ENCODE peak calls at places on chromosomes 4 and X, in four cellular contexts. One of them, this sample, is unnamed.

GRCh38 chr4:44662623-44663006 is 11.2 kb upstream of the YIPF7 start:
- DNase-seq in HepG2: no peak
- DNase-seq in GM12878: no peak
- DNase-seq in K562: no peak
- DNase-seq in this sample: no peak

GRCh38 chr4:121256887-121257426 is 92.8 kb upstream of the TNIP3 start:
- DNase-seq in GM12878: no peak
- DNase-seq in HepG2: no peak
- DNase-seq in K562: no peak
- DNase-seq in this sample: no peak

GRCh38 chrX:151458824-151459223 is 61.8 kb downstream of the VMA21 start:
- DNase-seq in GM12878: no peak
- DNase-seq in HepG2: peak; percentile 2
- DNase-seq in K562: no peak
- DNase-seq in this sample: no peak

GRCh38 chr4:158122501-158122900 is 50.3 kb downstream of the GASK1B start:
- DNase-seq in HepG2: no peak
- DNase-seq in K562: no peak
- DNase-seq in GM12878: no peak
- DNase-seq in this sample: no peak

GRCh38 chr4:141127884-141128283 is 5.4 kb downstream of the RNF150 start:
- DNase-seq in HepG2: no peak
- DNase-seq in GM12878: no peak
- DNase-seq in K562: no peak
- DNase-seq in this sample: no peak

GRCh38 chr4:175035907-175036306 is 117.7 kb downstream of the ADAM29 start:
- DNase-seq in HepG2: no peak
- DNase-seq in GM12878: peak; percentile 5
- DNase-seq in K562: no peak
- DNase-seq in this sample: no peak

GRCh38 chr4:16227462-16227868 is 1.2 kb upstream of the TAPT1 start:
- DNase-seq in HepG2: peak; percentile 32
- DNase-seq in K562: no peak
- DNase-seq in GM12878: no peak
- DNase-seq in this sample: no peak

GRCh38 chr4:125520258-125520990 is 205.7 kb downstream of the FAT4 start:
- DNase-seq in GM12878: no peak
- DNase-seq in HepG2: no peak
- DNase-seq in K562: no peak
- DNase-seq in this sample: no peak

GRCh38 chrX:16770970-16771482 is 15.2 kb upstream of the TXLNG start:
- DNase-seq in GM12878: no peak
- DNase-seq in HepG2: no peak
- DNase-seq in K562: no peak
- DNase-seq in this sample: no peak

GRCh38 chr4:72602396-72602795 is 33.4 kb upstream of the ADAMTS3 start:
- DNase-seq in K562: no peak
- DNase-seq in HepG2: no peak
- DNase-seq in GM12878: no peak
- DNase-seq in this sample: no peak

GRCh38 chrX:91434351-91435168 is at the start of gene PABPC5:
- DNase-seq in GM12878: no peak
- DNase-seq in K562: no peak
- DNase-seq in HepG2: no peak
- DNase-seq in this sample: peak; percentile 80

GRCh38 chr4:140568507-140569306 is at the start of gene UCP1:
- DNase-seq in HepG2: peak; percentile 4
- DNase-seq in GM12878: no peak
- DNase-seq in K562: no peak
- DNase-seq in this sample: peak; percentile 73

GRCh38 chr4:144820115-144820514 is 174.2 kb downstream of the HHIP start:
- DNase-seq in K562: no peak
- DNase-seq in HepG2: no peak
- DNase-seq in GM12878: no peak
- DNase-seq in this sample: no peak

GRCh38 chr4:99642725-99643489 is 14.7 kb downstream of the C4orf54 start:
- DNase-seq in K562: no peak
- DNase-seq in GM12878: no peak
- DNase-seq in HepG2: no peak
- DNase-seq in this sample: no peak

GRCh38 chrX:48972214-48973164 is 845 bp upstream of the KCND1 start:
- DNase-seq in K562: peak; percentile 76
- DNase-seq in HepG2: peak; percentile 16
- DNase-seq in GM12878: no peak
- DNase-seq in this sample: peak; percentile 65

GRCh38 chrX:23381688-23382087 is 47.0 kb downstream of the PTCHD1 start:
- DNase-seq in K562: no peak
- DNase-seq in GM12878: no peak
- DNase-seq in HepG2: no peak
- DNase-seq in this sample: no peak

GRCh38 chr4:156137971-156138581 is 184.4 kb upstream of the CTSO start:
- DNase-seq in K562: no peak
- DNase-seq in GM12878: no peak
- DNase-seq in HepG2: no peak
- DNase-seq in this sample: no peak

GRCh38 chr4:128661529-128661928 is 148.0 kb upstream of the JADE1 start:
- DNase-seq in HepG2: no peak
- DNase-seq in GM12878: no peak
- DNase-seq in K562: no peak
- DNase-seq in this sample: no peak

GRCh38 chrX:153773741-153774575 is 6.9 kb upstream of the SRPK3 start:
- DNase-seq in HepG2: no peak
- DNase-seq in GM12878: no peak
- DNase-seq in K562: no peak
- DNase-seq in this sample: no peak

GRCh38 chr4:105894570-105895323 is 524 bp upstream of the NPNT start:
- DNase-seq in HepG2: no peak
- DNase-seq in GM12878: no peak
- DNase-seq in K562: no peak
- DNase-seq in this sample: peak; percentile 43

GRCh38 chrX:39859991-39860861 is 237.5 kb downstream of the BCOR start:
- DNase-seq in HepG2: no peak
- DNase-seq in GM12878: peak; percentile 89
- DNase-seq in K562: peak; percentile 69
- DNase-seq in this sample: peak; percentile 31

GRCh38 chr4:170391066-170391754 is 301.5 kb upstream of the AADAT start:
- DNase-seq in GM12878: no peak
- DNase-seq in HepG2: no peak
- DNase-seq in K562: no peak
- DNase-seq in this sample: no peak

GRCh38 chr4:90127706-90128345 is 632 bp downstream of the CCSER1 start:
- DNase-seq in HepG2: no peak
- DNase-seq in GM12878: no peak
- DNase-seq in K562: no peak
- DNase-seq in this sample: peak; percentile 36

GRCh38 chr4:184644553-184645307 is 4.5 kb downstream of the CASP3 start:
- DNase-seq in K562: no peak
- DNase-seq in GM12878: no peak
- DNase-seq in HepG2: no peak
- DNase-seq in this sample: no peak

GRCh38 chrX:14027511-14028019 is 2.1 kb downstream of the GEMIN8 start:
- DNase-seq in K562: peak; percentile 9
- DNase-seq in GM12878: peak; percentile 63
- DNase-seq in HepG2: peak; percentile 1
- DNase-seq in this sample: no peak

GRCh38 chr4:81198151-81198550 is 16.9 kb downstream of the PRKG2 start:
- DNase-seq in GM12878: no peak
- DNase-seq in HepG2: no peak
- DNase-seq in K562: no peak
- DNase-seq in this sample: no peak

GRCh38 chr4:171186700-171187099 is 626.5 kb upstream of the GALNTL6 start:
- DNase-seq in HepG2: no peak
- DNase-seq in K562: no peak
- DNase-seq in GM12878: no peak
- DNase-seq in this sample: peak; percentile 27

GRCh38 chr4:17327587-17327986 is 184.3 kb downstream of the QDPR start:
- DNase-seq in HepG2: no peak
- DNase-seq in GM12878: no peak
- DNase-seq in K562: no peak
- DNase-seq in this sample: no peak

GRCh38 chr4:100682477-100683218 is 164.8 kb upstream of the EMCN start:
- DNase-seq in HepG2: no peak
- DNase-seq in K562: no peak
- DNase-seq in GM12878: no peak
- DNase-seq in this sample: peak; percentile 15

GRCh38 chrX:15493118-15494082 is at the start of gene PIR:
- DNase-seq in K562: peak; percentile 91
- DNase-seq in GM12878: peak; percentile 17
- DNase-seq in HepG2: peak; percentile 80
- DNase-seq in this sample: peak; percentile 88

GRCh38 chr4:174808836-174809235 is 20.2 kb downstream of the GLRA3 start:
- DNase-seq in K562: no peak
- DNase-seq in GM12878: no peak
- DNase-seq in HepG2: no peak
- DNase-seq in this sample: no peak

GRCh38 chr4:15756361-15756861 is 21.7 kb upstream of the CD38 start:
- DNase-seq in GM12878: peak; percentile 66
- DNase-seq in HepG2: peak; percentile 16
- DNase-seq in K562: no peak
- DNase-seq in this sample: no peak

GRCh38 chr4:151679247-151679646 is 81.6 kb downstream of the GATB start:
- DNase-seq in K562: no peak
- DNase-seq in GM12878: no peak
- DNase-seq in HepG2: no peak
- DNase-seq in this sample: peak; percentile 31

GRCh38 chr4:128468485-128468989 is 180.9 kb upstream of the PGRMC2 start:
- DNase-seq in GM12878: no peak
- DNase-seq in K562: peak; percentile 31
- DNase-seq in HepG2: no peak
- DNase-seq in this sample: no peak

GRCh38 chr4:158805628-158806471 is 37.0 kb downstream of the FNIP2 start:
- DNase-seq in HepG2: no peak
- DNase-seq in GM12878: no peak
- DNase-seq in K562: no peak
- DNase-seq in this sample: no peak

GRCh38 chrX:45619290-45619689 is 418.6 kb upstream of the DIPK2B start:
- DNase-seq in GM12878: no peak
- DNase-seq in HepG2: no peak
- DNase-seq in K562: no peak
- DNase-seq in this sample: no peak

GRCh38 chr4:144787365-144788263 is 141.7 kb downstream of the HHIP start:
- DNase-seq in K562: peak; percentile 23
- DNase-seq in HepG2: peak; percentile 34
- DNase-seq in GM12878: no peak
- DNase-seq in this sample: no peak

DNA sequence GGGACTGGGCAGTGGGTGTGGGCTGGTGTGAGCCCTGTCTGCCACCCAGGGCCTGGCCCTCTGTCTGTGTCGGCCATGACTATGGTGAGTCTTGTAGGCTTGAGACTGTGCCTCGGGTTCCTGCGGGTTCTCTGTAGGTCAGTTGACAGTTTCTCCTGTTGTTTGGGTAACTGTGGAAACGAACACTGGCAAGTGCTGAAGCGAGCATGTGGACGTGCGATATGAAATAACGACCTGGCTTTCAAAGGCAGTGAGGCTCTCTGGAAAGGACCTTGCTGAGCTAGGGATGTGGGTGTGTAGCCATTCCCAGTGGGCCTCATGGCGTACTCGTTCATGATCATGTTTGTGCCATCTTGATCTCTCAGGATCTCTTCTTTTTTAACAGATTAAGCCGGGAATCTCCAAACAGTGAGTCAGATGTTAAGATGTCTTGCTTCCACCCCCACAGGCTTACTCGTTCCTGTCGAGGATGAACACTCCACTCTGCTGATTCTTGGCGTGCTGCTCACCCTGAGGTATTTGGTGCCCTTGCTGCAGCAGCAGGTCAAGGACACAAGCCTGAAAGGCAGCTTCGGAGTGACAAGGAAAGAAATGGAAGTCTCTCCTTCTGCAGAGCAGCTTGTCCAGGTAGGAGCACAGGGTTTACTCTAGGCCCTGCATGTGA is 41.3 kb downstream of the HTT start:
- DNase-seq in GM12878: no peak
- DNase-seq in K562: no peak
- DNase-seq in HepG2: no peak
- DNase-seq in this sample: no peak
- TF ChIP-seq CREM in GM12878: no peak
- TF ChIP-seq CREM in K562: no peak
- TF ChIP-seq CREM in HepG2: no peak
- TF ChIP-seq CREM in this sample: no peak

DNA sequence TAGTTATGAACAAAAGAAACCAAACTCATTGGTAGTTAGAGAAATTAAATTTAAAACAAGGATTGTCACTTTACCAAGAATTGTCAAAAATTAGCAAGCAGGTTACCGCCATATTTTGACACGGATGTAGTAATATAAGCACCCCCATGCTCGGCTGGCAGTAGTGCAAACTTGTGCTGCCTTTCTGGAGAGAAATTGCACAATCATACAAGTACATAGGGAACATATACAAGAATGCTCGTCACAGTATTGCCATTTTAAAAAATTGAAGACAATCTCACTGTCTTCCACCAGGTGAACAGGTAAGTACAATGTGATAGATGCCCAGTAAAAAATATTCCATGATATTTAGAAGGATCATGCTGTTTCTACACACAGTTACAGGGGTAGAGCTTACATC is 55.6 kb upstream of the SLC39A8 start:
- DNase-seq in K562: no peak
- DNase-seq in GM12878: no peak
- DNase-seq in HepG2: no peak
- DNase-seq in this sample: no peak
- TF ChIP-seq CREM in K562: no peak
- TF ChIP-seq CREM in GM12878: no peak
- TF ChIP-seq CREM in HepG2: no peak
- TF ChIP-seq CREM in this sample: no peak

GRCh38 chr4:1210971-1211370 is 38.0 kb downstream of the CTBP1 start:
- DNase-seq in K562: no peak
- DNase-seq in HepG2: no peak
- DNase-seq in GM12878: no peak
- DNase-seq in this sample: no peak
- TF ChIP-seq CREM in K562: no peak
- TF ChIP-seq CREM in HepG2: no peak
- TF ChIP-seq CREM in GM12878: no peak
- TF ChIP-seq CREM in this sample: no peak

GRCh38 chr4:42331914-42332368 is 65.3 kb upstream of the SHISA3 start:
- DNase-seq in K562: no peak
- DNase-seq in GM12878: no peak
- DNase-seq in HepG2: no peak
- DNase-seq in this sample: no peak
- TF ChIP-seq CREM in K562: no peak
- TF ChIP-seq CREM in GM12878: no peak
- TF ChIP-seq CREM in HepG2: no peak
- TF ChIP-seq CREM in this sample: no peak

DNA sequence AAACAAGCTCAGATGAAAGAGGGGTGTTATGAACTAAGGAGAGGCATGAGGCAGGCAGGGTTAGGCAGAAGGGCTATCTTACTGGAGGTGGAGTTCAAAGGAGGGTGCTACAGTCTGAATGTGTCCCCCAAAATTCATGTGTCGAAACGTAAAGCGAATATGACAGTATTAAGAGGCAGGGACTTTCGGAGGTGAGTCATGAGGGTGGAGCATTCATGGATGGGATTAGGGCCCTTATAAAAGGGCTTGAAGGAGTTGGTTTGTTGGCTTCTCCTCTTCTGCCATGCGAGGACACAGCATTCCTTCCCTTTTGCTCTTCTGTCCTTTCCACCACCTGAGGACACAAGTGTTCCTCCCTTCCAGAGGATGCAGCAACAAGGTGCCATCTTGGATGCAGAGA is 22.9 kb downstream of the APLN start:
- DNase-seq in GM12878: no peak
- DNase-seq in HepG2: no peak
- DNase-seq in K562: no peak
- DNase-seq in this sample: no peak
- TF ChIP-seq CREM in GM12878: no peak
- TF ChIP-seq CREM in HepG2: no peak
- TF ChIP-seq CREM in K562: no peak
- TF ChIP-seq CREM in this sample: no peak

This sample was measured in WTC11.